ENCODE peak calls at places on chromosomes 2 and 18, in four cellular contexts. S is A549, D is GM12878, E is SK-N-SH. I is an unnamed sample.

GRCh38 chr2:97775074-97775473 is 61.7 kb downstream of the ZAP70 start:
- DNase-seq in S (no peak), D (no peak), E (no peak), I (no peak)

GRCh38 chr18:53906681-53907080 is 317.8 kb downstream of the MBD2 start:
- DNase-seq in S (no peak), D (no peak), E (no peak), I (no peak)

GRCh38 chr2:100064592-100065006 is 77.8 kb downstream of the AFF3 start:
- DNase-seq in S (no peak), D (no peak), E (no peak), I (no peak)

GRCh38 chr2:151760139-151760650 is 25.9 kb upstream of the NEB start:
- DNase-seq in S (no peak), D (no peak), E (no peak), I (peak; percentile 71)

GRCh38 chr2:221258464-221258863 is 313.6 kb downstream of the EPHA4 start:
- DNase-seq in S (no peak), D (no peak), E (no peak), I (no peak)

GRCh38 chr2:108194409-108195132 is 45.2 kb upstream of the SULT1C3 start:
- DNase-seq in S (no peak), D (no peak), E (peak; percentile 17), I (peak; percentile 6)

GRCh38 chr2:54432181-54433020 is 23.7 kb upstream of the SPTBN1 start:
- DNase-seq in S (no peak), D (no peak), E (no peak), I (no peak)

GRCh38 chr2:38244306-38244705 is 132.8 kb downstream of the ATL2 start:
- DNase-seq in S (no peak), D (no peak), E (no peak), I (no peak)

GRCh38 chr2:43737097-43737854 is 36.6 kb upstream of the DYNC2LI1 start:
- DNase-seq in S (no peak), D (no peak), E (no peak), I (peak; percentile 17)

GRCh38 chr18:59839931-59840685 is 59.7 kb upstream of the PMAIP1 start:
- DNase-seq in S (peak; percentile 17), D (no peak), E (no peak), I (no peak)

GRCh38 chr2:71410716-71411115 is 42.6 kb upstream of the DYSF start:
- DNase-seq in S (no peak), D (no peak), E (no peak), I (no peak)

GRCh38 chr2:44392338-44392943 is 30.7 kb downstream of the CAMKMT start:
- DNase-seq in S (peak; percentile 21), D (no peak), E (peak; percentile 41), I (no peak)

GRCh38 chr18:21682276-21683051 is 22.1 kb downstream of the ABHD3 start:
- DNase-seq in S (no peak), D (peak; percentile 39), E (no peak), I (no peak)

GRCh38 chr18:33277431-33277830 is 163.1 kb downstream of the CCDC178 start:
- DNase-seq in S (no peak), D (no peak), E (no peak), I (no peak)

GRCh38 chr2:46943881-46944798 is 28.5 kb upstream of the MCFD2 start:
- DNase-seq in S (no peak), D (peak; percentile 84), E (no peak), I (no peak)

GRCh38 chr2:38660282-38660681 is 5.6 kb upstream of the GALM start:
- DNase-seq in S (no peak), D (no peak), E (no peak), I (no peak)

GRCh38 chr2:235478609-235479008 is 15.2 kb upstream of the AGAP1 start:
- DNase-seq in S (no peak), D (no peak), E (no peak), I (no peak)

GRCh38 chr18:58390399-58390798 is 238.5 kb downstream of the ALPK2 start:
- DNase-seq in S (no peak), D (no peak), E (no peak), I (no peak)

GRCh38 chr2:3282056-3282998 is 95.3 kb downstream of the EIPR1 start:
- DNase-seq in S (no peak), D (no peak), E (peak; percentile 99), I (no peak)

GRCh38 chr2:29016500-29016899 is 35.4 kb downstream of the TOGARAM2 start:
- DNase-seq in S (no peak), D (no peak), E (no peak), I (no peak)

GRCh38 chr2:36889782-36890181 is 76.6 kb downstream of the STRN start:
- DNase-seq in S (peak; percentile 89), D (no peak), E (no peak), I (no peak)

GRCh38 chr18:77899972-77900754 is 650.5 kb downstream of the GALR1 start:
- DNase-seq in S (peak; percentile 21), D (no peak), E (peak; percentile 89), I (peak; percentile 72)

GRCh38 chr2:75200140-75200985 is 1.0 kb upstream of the TACR1 start:
- DNase-seq in S (peak; percentile 22), D (no peak), E (peak; percentile 74), I (no peak)
- TF ChIP-seq MAX in S (peak; percentile 15), D (no peak), E (no peak), I (no peak)

DNA sequence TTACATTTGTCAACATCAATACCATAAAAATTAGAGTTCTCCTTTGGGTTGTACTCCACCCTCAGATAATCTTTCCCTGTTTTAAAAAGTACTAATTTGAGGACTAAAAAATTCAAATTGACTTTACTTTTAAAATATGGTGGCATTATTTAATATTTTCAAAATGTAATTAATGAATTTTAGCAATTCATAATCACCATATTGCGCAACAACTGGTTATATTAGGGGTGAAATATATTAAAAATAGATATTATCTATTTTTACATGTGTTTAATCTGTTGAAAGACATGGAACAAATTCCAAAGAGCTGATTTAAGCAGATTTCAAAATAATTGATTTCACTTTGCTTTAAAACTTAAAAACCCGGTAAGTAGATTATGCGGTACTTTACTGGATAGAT is 236.6 kb upstream of the NOL4 start:
- DNase-seq in S (no peak), D (no peak), E (no peak), I (no peak)
- TF ChIP-seq RCOR1 in S (no peak), D (no peak), E (no peak), I (no peak)

DNA sequence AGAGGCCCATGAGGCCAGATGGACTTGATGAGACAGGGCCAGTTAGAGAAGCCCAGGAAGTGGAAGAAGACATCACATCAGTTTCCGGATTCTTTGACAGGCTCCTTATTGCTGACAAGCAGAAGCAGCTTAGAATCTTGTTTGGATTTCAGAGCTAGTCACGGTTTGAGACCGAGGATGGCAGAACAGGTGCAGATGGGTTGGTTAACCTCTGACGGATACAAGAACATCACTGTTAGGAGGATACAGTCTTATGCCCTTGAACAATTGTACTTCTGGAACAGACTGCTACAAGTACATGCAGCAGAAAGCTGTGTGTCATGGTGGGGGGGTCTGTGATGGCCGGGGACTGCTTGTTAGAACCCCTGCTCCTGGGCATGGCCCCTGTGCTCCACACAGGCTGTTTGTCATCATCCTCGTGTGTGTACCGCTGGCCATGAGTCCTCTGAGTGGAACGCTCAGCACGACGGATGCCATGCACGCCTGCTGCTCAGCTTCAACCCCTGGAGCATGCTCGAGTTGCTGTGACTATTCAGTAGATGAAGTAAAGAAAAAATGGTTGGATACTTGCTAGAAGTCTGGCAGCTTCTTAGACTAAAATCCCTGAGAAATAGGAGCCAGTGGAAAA is 217.7 kb downstream of the SH3RF3 start:
- DNase-seq in S (no peak), D (no peak), E (no peak), I (no peak)
- TF ChIP-seq MAX in S (no peak), D (no peak), E (no peak), I (no peak)

DNA sequence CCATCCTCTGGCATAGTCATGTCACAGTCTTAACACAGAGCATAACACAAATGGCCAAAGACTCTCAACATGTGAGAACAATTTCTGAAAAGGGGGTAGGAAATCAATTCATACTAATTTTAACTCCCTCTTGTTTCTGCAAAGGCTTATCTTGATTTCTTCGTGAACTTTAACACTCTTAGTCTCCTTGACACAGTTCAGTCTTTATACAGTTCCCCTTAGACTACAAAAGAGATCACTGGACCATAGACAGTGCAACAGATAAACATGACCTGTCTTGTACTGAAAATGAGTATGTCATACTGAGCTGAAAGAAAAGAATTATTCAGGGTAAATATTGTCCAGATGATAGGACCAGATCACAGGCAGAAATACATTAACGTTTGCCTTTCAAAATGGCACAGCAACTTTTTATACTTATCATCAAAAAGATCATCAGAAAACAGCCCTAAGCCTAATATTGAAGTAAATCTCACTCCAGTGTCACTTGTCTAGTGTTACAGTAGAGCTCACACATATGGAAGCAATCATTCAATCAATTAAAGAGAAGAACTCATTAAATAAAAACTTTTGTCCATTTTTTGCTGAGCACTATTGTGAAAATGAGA is 56.4 kb upstream of the VRK2 start:
- DNase-seq in S (no peak), D (peak; percentile 30), E (peak; percentile 61), I (no peak)
- TF ChIP-seq RCOR1 in S (no peak), D (no peak), E (peak; percentile 84), I (no peak)

DNA sequence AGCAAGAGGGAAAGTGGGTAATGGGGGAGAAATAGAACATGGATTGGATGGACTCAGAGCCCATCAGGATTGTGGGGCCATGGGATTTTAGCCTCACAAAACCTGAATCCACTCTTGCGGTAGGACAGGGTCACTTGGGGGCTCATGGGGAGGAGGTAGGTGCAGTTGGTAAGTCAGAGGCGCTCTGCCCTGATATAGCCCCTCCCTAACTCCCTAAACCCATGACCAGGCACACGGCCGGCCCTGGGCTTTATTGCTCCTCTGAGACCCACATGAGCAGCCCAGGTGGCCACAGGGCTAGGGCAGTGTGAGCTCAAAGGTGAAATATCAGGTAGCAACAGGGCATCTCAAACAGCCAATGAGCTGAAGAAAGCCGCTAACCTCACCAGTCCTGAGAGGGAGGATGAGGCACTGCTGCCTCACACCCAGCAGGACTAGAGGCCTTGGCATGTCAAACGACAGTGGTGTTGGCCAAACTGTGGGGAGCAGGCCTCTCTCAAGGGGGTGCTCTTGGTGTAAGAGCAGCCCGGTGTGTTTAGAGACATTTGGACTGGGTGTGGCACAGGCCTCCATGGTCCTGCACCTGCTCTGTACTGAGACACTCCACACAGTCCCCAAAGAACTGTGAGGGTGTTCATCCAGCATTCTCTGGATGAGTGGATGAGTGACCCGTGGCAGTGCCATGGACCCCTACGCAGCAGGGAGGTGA is 90.8 kb upstream of the HS6ST1 start:
- DNase-seq in S (no peak), D (no peak), E (no peak), I (no peak)
- TF ChIP-seq MAX in S (no peak), D (no peak), E (no peak), I (no peak)

GRCh38 chr2:85844486-85844885 is 44.3 kb downstream of the ST3GAL5 start:
- DNase-seq in S (no peak), D (no peak), E (no peak), I (no peak)
- TF ChIP-seq RCOR1 in S (no peak), D (no peak), E (no peak), I (no peak)

I was measured in K562.